ENCODE peak calls at places on chromosomes 16 and 17, in five cellular contexts. One of them, this sample, is unnamed.

GRCh38 chr17:73803867-73804539 is 159.8 kb upstream of the SDK2 start:
- DNase-seq in aorta: no peak
- DNase-seq in RWPE1: no peak
- DNase-seq in SJCRH30: no peak
- DNase-seq in GM23248: no peak
- DNase-seq in this sample: no peak

GRCh38 chr17:79803997-79804855 is 7.3 kb upstream of the CBX8 start:
- DNase-seq in aorta: no peak
- DNase-seq in RWPE1: no peak
- DNase-seq in SJCRH30: no peak
- DNase-seq in GM23248: no peak
- DNase-seq in this sample: no peak

GRCh38 chr17:59506907-59507726 is 58.3 kb upstream of the DHX40 start:
- DNase-seq in aorta: no peak
- DNase-seq in RWPE1: no peak
- DNase-seq in SJCRH30: no peak
- DNase-seq in GM23248: peak; percentile 84
- DNase-seq in this sample: no peak

GRCh38 chr16:75099738-75100615 is 16.6 kb downstream of the LDHD start:
- DNase-seq in aorta: no peak
- DNase-seq in RWPE1: no peak
- DNase-seq in SJCRH30: no peak
- DNase-seq in GM23248: no peak
- DNase-seq in this sample: no peak

GRCh38 chr17:28612936-28613872 is 781 bp downstream of the RSKR start:
- DNase-seq in aorta: no peak
- DNase-seq in RWPE1: no peak
- DNase-seq in SJCRH30: peak; percentile 54
- DNase-seq in GM23248: peak; percentile 47
- DNase-seq in this sample: peak; percentile 29

GRCh38 chr17:61750656-61751055 is 112.7 kb downstream of the BRIP1 start:
- DNase-seq in aorta: no peak
- DNase-seq in RWPE1: no peak
- DNase-seq in SJCRH30: no peak
- DNase-seq in GM23248: no peak
- DNase-seq in this sample: no peak

GRCh38 chr16:10641555-10641952 is 53.2 kb downstream of the TEKT5 start:
- DNase-seq in aorta: no peak
- DNase-seq in RWPE1: no peak
- DNase-seq in SJCRH30: no peak
- DNase-seq in GM23248: no peak
- DNase-seq in this sample: no peak

GRCh38 chr16:64280317-64280716 is 841.5 kb downstream of the CDH11 start:
- DNase-seq in aorta: no peak
- DNase-seq in RWPE1: no peak
- DNase-seq in SJCRH30: no peak
- DNase-seq in GM23248: no peak
- DNase-seq in this sample: no peak

GRCh38 chr16:83453977-83454376 is 353.8 kb upstream of the HSBP1 start:
- DNase-seq in aorta: no peak
- DNase-seq in RWPE1: no peak
- DNase-seq in SJCRH30: no peak
- DNase-seq in GM23248: no peak
- DNase-seq in this sample: no peak

GRCh38 chr17:15463363-15463762 is 4.1 kb downstream of the CDRT4 start:
- DNase-seq in aorta: peak; percentile 78
- DNase-seq in RWPE1: peak; percentile 27
- DNase-seq in SJCRH30: peak; percentile 87
- DNase-seq in GM23248: peak; percentile 78
- DNase-seq in this sample: no peak

GRCh38 chr17:49525831-49526741 is 31.0 kb downstream of the NGFR start:
- DNase-seq in aorta: peak; percentile 71
- DNase-seq in RWPE1: no peak
- DNase-seq in SJCRH30: no peak
- DNase-seq in GM23248: no peak
- DNase-seq in this sample: no peak

GRCh38 chr17:28008526-28008925 is 34.0 kb upstream of the NLK start:
- DNase-seq in aorta: no peak
- DNase-seq in RWPE1: peak; percentile 65
- DNase-seq in SJCRH30: peak; percentile 61
- DNase-seq in GM23248: peak; percentile 63
- DNase-seq in this sample: peak; percentile 41

GRCh38 chr17:59466943-59467801 is 98.2 kb upstream of the DHX40 start:
- DNase-seq in aorta: no peak
- DNase-seq in RWPE1: no peak
- DNase-seq in SJCRH30: no peak
- DNase-seq in GM23248: no peak
- DNase-seq in this sample: no peak

GRCh38 chr17:27207073-27207511 is 86.8 kb upstream of the WSB1 start:
- DNase-seq in aorta: no peak
- DNase-seq in RWPE1: peak; percentile 80
- DNase-seq in SJCRH30: no peak
- DNase-seq in GM23248: peak; percentile 82
- DNase-seq in this sample: no peak

GRCh38 chr16:75658175-75658574 is 10.6 kb downstream of the TERF2IP start:
- DNase-seq in aorta: no peak
- DNase-seq in RWPE1: no peak
- DNase-seq in SJCRH30: no peak
- DNase-seq in GM23248: no peak
- DNase-seq in this sample: no peak

GRCh38 chr16:2042171-2042570 is 5.5 kb downstream of the NTHL1 start:
- DNase-seq in aorta: no peak
- DNase-seq in RWPE1: no peak
- DNase-seq in SJCRH30: no peak
- DNase-seq in GM23248: no peak
- DNase-seq in this sample: peak; percentile 60

GRCh38 chr17:13544292-13544691 is 57.4 kb downstream of the HS3ST3A1 start:
- DNase-seq in aorta: no peak
- DNase-seq in RWPE1: peak; percentile 71
- DNase-seq in SJCRH30: peak; percentile 61
- DNase-seq in GM23248: peak; percentile 98
- DNase-seq in this sample: no peak

GRCh38 chr17:1871743-1872142 is 41.9 kb downstream of the RPA1 start:
- DNase-seq in aorta: no peak
- DNase-seq in RWPE1: no peak
- DNase-seq in SJCRH30: no peak
- DNase-seq in GM23248: no peak
- DNase-seq in this sample: no peak

GRCh38 chr17:46266656-46267544 is 28.0 kb upstream of the LRRC37A start:
- DNase-seq in aorta: peak; percentile 94
- DNase-seq in RWPE1: peak; percentile 90
- DNase-seq in SJCRH30: peak; percentile 78
- DNase-seq in GM23248: peak; percentile 96
- DNase-seq in this sample: peak; percentile 90

GRCh38 chr16:71185366-71185765 is 45.2 kb downstream of the HYDIN start:
- DNase-seq in aorta: no peak
- DNase-seq in RWPE1: no peak
- DNase-seq in SJCRH30: no peak
- DNase-seq in GM23248: no peak
- DNase-seq in this sample: no peak

GRCh38 chr16:83231771-83232170 is 576.0 kb upstream of the HSBP1 start:
- DNase-seq in aorta: no peak
- DNase-seq in RWPE1: no peak
- DNase-seq in SJCRH30: no peak
- DNase-seq in GM23248: no peak
- DNase-seq in this sample: no peak

GRCh38 chr17:4908711-4909496 is 6.0 kb upstream of the CHRNE start:
- DNase-seq in aorta: peak; percentile 94
- DNase-seq in RWPE1: peak; percentile 81
- DNase-seq in SJCRH30: peak; percentile 88
- DNase-seq in GM23248: peak; percentile 96
- DNase-seq in this sample: peak; percentile 87

GRCh38 chr17:18159551-18160120 is 24.0 kb upstream of the ALKBH5 start:
- DNase-seq in aorta: no peak
- DNase-seq in RWPE1: no peak
- DNase-seq in SJCRH30: peak; percentile 56
- DNase-seq in GM23248: peak; percentile 53
- DNase-seq in this sample: no peak

GRCh38 chr17:68509151-68510057 is 2.8 kb upstream of the PRKAR1A start:
- DNase-seq in aorta: no peak
- DNase-seq in RWPE1: no peak
- DNase-seq in SJCRH30: peak; percentile 85
- DNase-seq in GM23248: no peak
- DNase-seq in this sample: peak; percentile 58

GRCh38 chr16:89645122-89645521 is 12.4 kb downstream of the CHMP1A start:
- DNase-seq in aorta: no peak
- DNase-seq in RWPE1: no peak
- DNase-seq in SJCRH30: no peak
- DNase-seq in GM23248: no peak
- DNase-seq in this sample: no peak

GRCh38 chr17:2056221-2057129 is 1.6 kb downstream of the HIC1 start:
- DNase-seq in aorta: no peak
- DNase-seq in RWPE1: no peak
- DNase-seq in SJCRH30: no peak
- DNase-seq in GM23248: peak; percentile 71
- DNase-seq in this sample: no peak

GRCh38 chr17:73801455-73802100 is 157.3 kb upstream of the SDK2 start:
- DNase-seq in aorta: no peak
- DNase-seq in RWPE1: no peak
- DNase-seq in SJCRH30: no peak
- DNase-seq in GM23248: no peak
- DNase-seq in this sample: no peak

GRCh38 chr16:1870365-1871082 is 1.4 kb downstream of the MEIOB start:
- DNase-seq in aorta: peak; percentile 25
- DNase-seq in RWPE1: peak; percentile 50
- DNase-seq in SJCRH30: no peak
- DNase-seq in GM23248: peak; percentile 90
- DNase-seq in this sample: no peak

GRCh38 chr17:3864534-3864933 is 18.5 kb upstream of the NCBP3 start:
- DNase-seq in aorta: no peak
- DNase-seq in RWPE1: no peak
- DNase-seq in SJCRH30: no peak
- DNase-seq in GM23248: no peak
- DNase-seq in this sample: no peak

GRCh38 chr16:81014672-81015071 is 7.7 kb downstream of the CENPN start:
- DNase-seq in aorta: no peak
- DNase-seq in RWPE1: no peak
- DNase-seq in SJCRH30: no peak
- DNase-seq in GM23248: no peak
- DNase-seq in this sample: no peak

GRCh38 chr16:2148714-2149629 is 547 bp downstream of the RAB26 start:
- DNase-seq in aorta: peak; percentile 75
- DNase-seq in RWPE1: no peak
- DNase-seq in SJCRH30: peak; percentile 23
- DNase-seq in GM23248: peak; percentile 61
- DNase-seq in this sample: peak; percentile 51

GRCh38 chr16:56226840-56227525 is 35.7 kb downstream of the GNAO1 start:
- DNase-seq in aorta: no peak
- DNase-seq in RWPE1: no peak
- DNase-seq in SJCRH30: no peak
- DNase-seq in GM23248: no peak
- DNase-seq in this sample: no peak

DNA sequence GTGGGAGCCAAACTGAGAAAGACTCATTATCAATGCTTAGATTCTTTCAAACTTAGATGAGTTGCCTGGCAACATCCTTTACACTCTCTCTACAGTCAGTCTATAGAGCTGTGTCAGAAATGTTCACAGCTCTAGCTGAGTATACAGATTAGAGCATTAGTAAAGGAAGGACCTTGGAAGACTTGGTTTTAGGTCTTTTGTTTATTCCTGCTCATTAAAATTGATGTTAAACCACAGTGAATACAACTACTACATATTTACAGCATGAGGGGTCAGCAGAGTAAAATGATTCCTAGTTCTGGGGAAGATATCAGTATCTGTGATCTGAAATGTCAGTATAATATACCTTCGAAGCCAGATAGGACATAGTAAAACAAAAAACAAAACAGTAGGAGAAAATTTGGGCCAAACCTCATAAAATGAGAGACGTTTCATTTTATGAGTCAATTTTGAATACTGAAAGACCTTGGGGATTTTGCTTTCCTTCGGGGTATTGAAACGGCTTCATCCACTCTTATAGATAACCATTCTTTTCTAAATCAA is 186.0 kb downstream of the TANC2 start:
- DNase-seq in aorta: no peak
- DNase-seq in RWPE1: no peak
- DNase-seq in SJCRH30: no peak
- DNase-seq in GM23248: peak; percentile 57
- DNase-seq in this sample: no peak
- H3K27ac ChIP-seq in aorta: no peak overlapping the region
- H3K27ac ChIP-seq in RWPE1: no peak overlapping the region
- H3K27ac ChIP-seq in SJCRH30: no peak overlapping the region
- H3K27ac ChIP-seq in GM23248: peak overlapping the region; percentile 52
- H3K27ac ChIP-seq in this sample: no peak overlapping the region

GRCh38 chr17:57947369-57947768 is 7.8 kb downstream of the CUEDC1 start:
- DNase-seq in aorta: peak; percentile 5
- DNase-seq in RWPE1: no peak
- DNase-seq in SJCRH30: no peak
- DNase-seq in GM23248: no peak
- DNase-seq in this sample: no peak

GRCh38 chr17:57948169-57948554 is 7.0 kb downstream of the CUEDC1 start:
- DNase-seq in aorta: peak; percentile 34
- DNase-seq in RWPE1: no peak
- DNase-seq in SJCRH30: no peak
- DNase-seq in GM23248: peak; percentile 44
- DNase-seq in this sample: no peak

GRCh38 chr17:57944796-57945362 is 10.3 kb downstream of the CUEDC1 start:
- DNase-seq in aorta: peak; percentile 59
- DNase-seq in RWPE1: no peak
- DNase-seq in SJCRH30: no peak
- DNase-seq in GM23248: no peak
- DNase-seq in this sample: no peak

GRCh38 chr17:57946798-57947358 is 8.3 kb downstream of the CUEDC1 start:
- DNase-seq in aorta: no peak
- DNase-seq in RWPE1: peak; percentile 80
- DNase-seq in SJCRH30: peak; percentile 84
- DNase-seq in GM23248: peak; percentile 82
- DNase-seq in this sample: peak; percentile 72

GRCh38 chr17:57945999-57946797 is 9.0 kb downstream of the CUEDC1 start:
- DNase-seq in aorta: no peak
- DNase-seq in RWPE1: peak; percentile 74
- DNase-seq in SJCRH30: no peak
- DNase-seq in GM23248: peak; percentile 74
- DNase-seq in this sample: no peak
- H3K27ac ChIP-seq in aorta: no peak overlapping the region
- H3K27ac ChIP-seq in RWPE1: peak overlapping the region; percentile 91
- H3K27ac ChIP-seq in SJCRH30: peak overlapping the region; percentile 86
- H3K27ac ChIP-seq in GM23248: peak overlapping the region; percentile 79
- H3K27ac ChIP-seq in this sample: peak overlapping the region; percentile 70

GRCh38 chr17:76642994-76643393 is 563 bp downstream of the ST6GALNAC1 start:
- DNase-seq in aorta: no peak
- DNase-seq in RWPE1: no peak
- DNase-seq in SJCRH30: no peak
- DNase-seq in GM23248: no peak
- DNase-seq in this sample: no peak
- H3K27ac ChIP-seq in aorta: no peak overlapping the region
- H3K27ac ChIP-seq in RWPE1: peak overlapping the region; percentile 5
- H3K27ac ChIP-seq in SJCRH30: no peak overlapping the region
- H3K27ac ChIP-seq in GM23248: no peak overlapping the region
- H3K27ac ChIP-seq in this sample: peak overlapping the region; percentile 85

DNA sequence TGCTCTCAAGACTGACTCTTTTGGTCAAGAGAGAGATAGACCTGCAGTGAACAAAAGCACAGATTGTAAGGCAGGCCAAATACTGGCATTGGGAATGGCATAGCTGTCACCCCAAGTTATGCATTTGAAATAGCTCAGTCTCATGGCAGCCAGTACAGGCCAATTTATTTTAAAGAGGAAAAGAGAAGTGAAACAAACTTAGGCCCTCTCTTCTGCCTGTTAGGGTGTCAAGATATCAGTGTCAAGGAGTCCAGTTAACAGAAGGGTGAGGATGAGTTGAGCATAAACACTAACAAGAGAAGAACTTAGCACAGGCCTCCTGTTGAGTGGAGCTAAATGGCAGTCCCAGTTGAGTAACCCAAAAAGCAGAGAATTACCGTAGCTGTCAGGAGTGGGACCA is 215.6 kb downstream of the IRX3 start:
- DNase-seq in aorta: no peak
- DNase-seq in RWPE1: no peak
- DNase-seq in SJCRH30: no peak
- DNase-seq in GM23248: no peak
- DNase-seq in this sample: no peak
- H3K27ac ChIP-seq in aorta: no peak overlapping the region
- H3K27ac ChIP-seq in RWPE1: no peak overlapping the region
- H3K27ac ChIP-seq in SJCRH30: no peak overlapping the region
- H3K27ac ChIP-seq in GM23248: no peak overlapping the region
- H3K27ac ChIP-seq in this sample: no peak overlapping the region

This sample was measured in colonic mucosa.